ENCODE peak calls at places on chromosomes 2 and 18, in nine cellular contexts. S, K, V, X, O, P, M, C and R are unnamed samples.

GRCh38 chr2:9095690-9096089 is 92.2 kb upstream of the MBOAT2 start:
- DNase-seq in X (no peak), S (peak), V (peak), M (no peak), P (no peak), O (peak), C (no peak), K (peak), R (no peak)

GRCh38 chr2:181430406-181431199 is 26.6 kb upstream of the ITGA4 start:
- DNase-seq in X (no peak), P (no peak), S (no peak), O (no peak), C (no peak), M (no peak), K (no peak), V (peak), R (no peak)

GRCh38 chr2:240156026-240156390 is 15.6 kb upstream of the OTOS start:
- DNase-seq in S (no peak), C (no peak), M (no peak), K (no peak), P (no peak), O (no peak), X (no peak), V (no peak), R (peak)

GRCh38 chr18:12441475-12442035 is 33.8 kb downstream of the PRELID3A start:
- DNase-seq in V (no peak), O (peak), C (no peak), P (no peak), S (no peak), X (no peak), M (no peak), K (no peak), R (no peak)

GRCh38 chr2:205902041-205902898 is 183.7 kb downstream of the INO80D start:
- DNase-seq in C (no peak), X (no peak), O (peak), M (no peak), K (no peak), S (no peak), V (peak), P (no peak), R (no peak)

GRCh38 chr2:106959975-106960632 is 74.1 kb upstream of the ST6GAL2 start:
- DNase-seq in C (no peak), M (no peak), P (no peak), X (no peak), O (no peak), V (no peak), S (peak), K (no peak), R (no peak)

GRCh38 chr2:105038383-105039061 is 653 bp downstream of the MRPS9 start:
- DNase-seq in P (no peak), M (no peak), O (no peak), X (no peak), K (peak), V (peak), S (no peak), C (no peak), R (no peak)

GRCh38 chr2:30139131-30139870 is 7.5 kb upstream of the YPEL5 start:
- DNase-seq in P (no peak), M (no peak), C (no peak), S (no peak), V (no peak), X (no peak), K (no peak), O (no peak), R (no peak)

GRCh38 chr2:120818441-120818920 is 82.8 kb downstream of the GLI2 start:
- DNase-seq in S (peak), O (no peak), P (no peak), C (peak), V (peak), K (no peak), X (peak), M (no peak), R (peak)

DNA sequence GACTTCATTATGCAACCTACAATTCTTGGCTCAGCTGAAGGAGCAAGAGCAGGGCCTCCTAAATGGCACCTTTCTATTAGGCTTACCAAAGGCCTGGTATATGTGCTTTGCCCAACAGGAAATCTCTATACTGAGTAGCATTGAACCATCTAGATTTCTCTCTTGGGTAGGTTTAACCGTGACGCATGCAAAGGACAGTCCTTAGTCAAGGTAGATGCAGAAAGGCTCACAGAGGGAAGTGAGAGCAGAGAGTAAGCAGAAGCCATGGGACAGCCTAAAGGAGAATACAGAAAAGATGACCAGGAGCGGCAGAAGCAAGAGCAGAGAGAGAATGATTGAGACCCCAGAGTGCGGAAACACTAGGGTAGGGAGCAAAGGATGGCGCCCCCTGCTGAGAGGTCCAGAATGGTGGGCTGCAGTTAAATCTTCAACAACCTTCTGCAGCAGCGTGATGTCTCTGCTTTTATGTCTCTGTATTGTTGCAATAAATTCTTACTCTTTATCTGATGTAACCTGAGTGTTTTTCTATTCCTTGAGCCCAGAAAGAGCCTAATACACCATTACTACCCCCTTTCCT is 4.7 kb upstream of the OSBPL1A start:
- DNase-seq in S (no peak), C (no peak), K (no peak), V (no peak), P (no peak), M (no peak), X (no peak), O (peak), R (no peak)
- TF ChIP-seq CTCF in S (peak), C (no peak), K (peak), V (no peak), P (peak), M (no peak), X (peak), O (peak), R (peak)

GRCh38 chr2:96111823-96112500 is 4.4 kb downstream of the ADRA2B start:
- DNase-seq in C (no peak), V (no peak), S (no peak), K (no peak), M (no peak), O (no peak), P (peak), X (no peak), R (peak)

GRCh38 chr2:96112501-96113366 is 3.6 kb downstream of the ADRA2B start:
- DNase-seq in O (no peak), V (no peak), X (no peak), C (no peak), K (no peak), S (no peak), P (no peak), M (no peak), R (peak)

GRCh38 chr2:96113951-96114350 is 2.4 kb downstream of the ADRA2B start:
- DNase-seq in S (no peak), C (no peak), M (no peak), P (no peak), K (no peak), O (no peak), V (no peak), X (no peak), R (peak)

GRCh38 chr2:96114546-96114902 is 1.8 kb downstream of the ADRA2B start:
- DNase-seq in M (no peak), C (no peak), X (no peak), K (no peak), O (no peak), S (no peak), V (no peak), P (no peak), R (peak)

DNA sequence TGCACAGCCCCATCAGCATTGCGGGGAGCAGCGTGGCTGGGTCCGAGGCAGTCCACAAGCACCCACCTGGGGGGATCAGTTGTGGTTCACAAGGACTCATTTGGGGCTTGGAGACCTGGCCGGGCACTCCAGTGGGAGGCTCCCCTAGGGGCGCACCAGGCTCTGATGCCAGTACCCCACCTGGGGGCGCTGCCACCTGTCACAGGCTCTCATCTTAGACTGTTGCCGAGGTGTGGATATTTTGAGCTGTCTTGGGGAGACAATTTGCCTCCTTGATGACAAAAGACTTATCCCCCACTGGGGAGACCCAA is 3.0 kb downstream of the ADRA2B start:
- DNase-seq in C (no peak), P (peak), K (no peak), S (no peak), O (no peak), M (no peak), V (no peak), X (no peak), R (no peak)
- TF ChIP-seq CTCF in C (no peak), P (no peak), K (peak), S (peak), O (no peak), M (no peak), V (no peak), X (no peak), R (no peak)

GRCh38 chr2:128354731-128355470 is 36.2 kb upstream of the HS6ST1 start:
- DNase-seq in M (no peak), C (peak), V (no peak), K (no peak), X (no peak), P (no peak), S (peak), O (no peak), R (no peak)
- TF ChIP-seq CTCF in M (no peak), C (no peak), V (no peak), K (no peak), X (peak), P (no peak), S (peak), O (no peak), R (peak)

GRCh38 chr2:139271879-139272278 is 491.7 kb upstream of the NXPH2 start:
- DNase-seq in X (no peak), K (no peak), O (no peak), V (no peak), C (no peak), P (no peak), M (no peak), S (no peak), R (no peak)
- TF ChIP-seq CTCF in X (no peak), K (no peak), O (no peak), V (no peak), C (no peak), P (no peak), M (no peak), S (no peak), R (no peak)